ENCODE peak calls at places on chromosome 1, in ten cellular contexts. One of them, this sample, is unnamed.

GRCh38 chr1:27144920-27145661 is 9.8 kb downstream of the SLC9A1 start:
- DNase-seq in left ventricle myocardium inferior: no peak
- DNase-seq in NCI-H2081: no peak
- DNase-seq in lung microvascular endothelial cell: no peak
- DNase-seq in dorsolateral prefrontal cortex: no peak
- DNase-seq in T-helper 2 cell: no peak
- DNase-seq in CD4-positive, alpha-beta T cell: no peak
- DNase-seq in astrocyte of the spinal cord: peak
- DNase-seq in central memory CD8-positive, alpha-beta T cell: no peak
- DNase-seq in GM23338: peak
- DNase-seq in this sample: no peak

GRCh38 chr1:13927736-13928135 is 227.7 kb downstream of the PRDM2 start:
- DNase-seq in left ventricle myocardium inferior: no peak
- DNase-seq in GM23338: no peak
- DNase-seq in CD4-positive, alpha-beta T cell: no peak
- DNase-seq in T-helper 2 cell: no peak
- DNase-seq in astrocyte of the spinal cord: no peak
- DNase-seq in NCI-H2081: no peak
- DNase-seq in dorsolateral prefrontal cortex: no peak
- DNase-seq in central memory CD8-positive, alpha-beta T cell: no peak
- DNase-seq in lung microvascular endothelial cell: no peak
- DNase-seq in this sample: no peak

GRCh38 chr1:155181371-155182051 is 7.9 kb downstream of the TRIM46 start:
- DNase-seq in lung microvascular endothelial cell: no peak
- DNase-seq in T-helper 2 cell: no peak
- DNase-seq in dorsolateral prefrontal cortex: no peak
- DNase-seq in astrocyte of the spinal cord: no peak
- DNase-seq in NCI-H2081: no peak
- DNase-seq in central memory CD8-positive, alpha-beta T cell: no peak
- DNase-seq in GM23338: no peak
- DNase-seq in CD4-positive, alpha-beta T cell: no peak
- DNase-seq in left ventricle myocardium inferior: no peak
- DNase-seq in this sample: no peak

GRCh38 chr1:248924696-248925532 is 18.9 kb downstream of the PGBD2 start:
- DNase-seq in left ventricle myocardium inferior: no peak
- DNase-seq in NCI-H2081: peak
- DNase-seq in GM23338: peak
- DNase-seq in astrocyte of the spinal cord: peak
- DNase-seq in T-helper 2 cell: no peak
- DNase-seq in central memory CD8-positive, alpha-beta T cell: peak
- DNase-seq in CD4-positive, alpha-beta T cell: peak
- DNase-seq in lung microvascular endothelial cell: peak
- DNase-seq in dorsolateral prefrontal cortex: no peak
- DNase-seq in this sample: peak

GRCh38 chr1:37549341-37549740 is 4.8 kb downstream of the SNIP1 start:
- DNase-seq in GM23338: no peak
- DNase-seq in dorsolateral prefrontal cortex: no peak
- DNase-seq in T-helper 2 cell: no peak
- DNase-seq in astrocyte of the spinal cord: no peak
- DNase-seq in lung microvascular endothelial cell: no peak
- DNase-seq in CD4-positive, alpha-beta T cell: no peak
- DNase-seq in NCI-H2081: no peak
- DNase-seq in central memory CD8-positive, alpha-beta T cell: no peak
- DNase-seq in left ventricle myocardium inferior: no peak
- DNase-seq in this sample: no peak

GRCh38 chr1:154334647-154335350 is 9.5 kb downstream of the ATP8B2 start:
- DNase-seq in central memory CD8-positive, alpha-beta T cell: peak
- DNase-seq in astrocyte of the spinal cord: peak
- DNase-seq in CD4-positive, alpha-beta T cell: peak
- DNase-seq in lung microvascular endothelial cell: peak
- DNase-seq in NCI-H2081: peak
- DNase-seq in GM23338: peak
- DNase-seq in left ventricle myocardium inferior: peak
- DNase-seq in T-helper 2 cell: peak
- DNase-seq in dorsolateral prefrontal cortex: peak
- DNase-seq in this sample: peak

GRCh38 chr1:74729741-74730478 is 2.9 kb downstream of the CRYZ start:
- DNase-seq in dorsolateral prefrontal cortex: no peak
- DNase-seq in GM23338: no peak
- DNase-seq in left ventricle myocardium inferior: no peak
- DNase-seq in T-helper 2 cell: no peak
- DNase-seq in CD4-positive, alpha-beta T cell: no peak
- DNase-seq in lung microvascular endothelial cell: peak
- DNase-seq in central memory CD8-positive, alpha-beta T cell: no peak
- DNase-seq in astrocyte of the spinal cord: peak
- DNase-seq in NCI-H2081: no peak
- DNase-seq in this sample: no peak

GRCh38 chr1:203379831-203380230 is 28.9 kb upstream of the FMOD start:
- DNase-seq in CD4-positive, alpha-beta T cell: no peak
- DNase-seq in NCI-H2081: no peak
- DNase-seq in left ventricle myocardium inferior: no peak
- DNase-seq in lung microvascular endothelial cell: no peak
- DNase-seq in central memory CD8-positive, alpha-beta T cell: no peak
- DNase-seq in T-helper 2 cell: no peak
- DNase-seq in dorsolateral prefrontal cortex: no peak
- DNase-seq in astrocyte of the spinal cord: no peak
- DNase-seq in GM23338: no peak
- DNase-seq in this sample: no peak

GRCh38 chr1:226643167-226643566 is 94.6 kb downstream of the STUM start:
- DNase-seq in GM23338: no peak
- DNase-seq in NCI-H2081: no peak
- DNase-seq in CD4-positive, alpha-beta T cell: peak
- DNase-seq in left ventricle myocardium inferior: peak
- DNase-seq in astrocyte of the spinal cord: peak
- DNase-seq in T-helper 2 cell: no peak
- DNase-seq in lung microvascular endothelial cell: no peak
- DNase-seq in dorsolateral prefrontal cortex: peak
- DNase-seq in central memory CD8-positive, alpha-beta T cell: no peak
- DNase-seq in this sample: no peak

GRCh38 chr1:30008998-30009657 is 714.3 kb downstream of the MATN1 start:
- DNase-seq in central memory CD8-positive, alpha-beta T cell: no peak
- DNase-seq in T-helper 2 cell: no peak
- DNase-seq in GM23338: peak
- DNase-seq in lung microvascular endothelial cell: peak
- DNase-seq in dorsolateral prefrontal cortex: no peak
- DNase-seq in CD4-positive, alpha-beta T cell: no peak
- DNase-seq in NCI-H2081: no peak
- DNase-seq in astrocyte of the spinal cord: no peak
- DNase-seq in left ventricle myocardium inferior: no peak
- DNase-seq in this sample: no peak

GRCh38 chr1:228744918-228745317 is 9.6 kb downstream of the RHOU start:
- DNase-seq in left ventricle myocardium inferior: no peak
- DNase-seq in dorsolateral prefrontal cortex: no peak
- DNase-seq in central memory CD8-positive, alpha-beta T cell: no peak
- DNase-seq in NCI-H2081: no peak
- DNase-seq in T-helper 2 cell: no peak
- DNase-seq in astrocyte of the spinal cord: no peak
- DNase-seq in GM23338: no peak
- DNase-seq in lung microvascular endothelial cell: no peak
- DNase-seq in CD4-positive, alpha-beta T cell: no peak
- DNase-seq in this sample: no peak

GRCh38 chr1:16226495-16227179 is 10.3 kb downstream of the CPLANE2 start:
- DNase-seq in lung microvascular endothelial cell: no peak
- DNase-seq in astrocyte of the spinal cord: no peak
- DNase-seq in GM23338: peak
- DNase-seq in CD4-positive, alpha-beta T cell: no peak
- DNase-seq in NCI-H2081: no peak
- DNase-seq in dorsolateral prefrontal cortex: no peak
- DNase-seq in left ventricle myocardium inferior: peak
- DNase-seq in central memory CD8-positive, alpha-beta T cell: no peak
- DNase-seq in T-helper 2 cell: no peak
- DNase-seq in this sample: no peak

GRCh38 chr1:99598738-99599411 is 47.0 kb upstream of the PALMD start:
- DNase-seq in lung microvascular endothelial cell: peak
- DNase-seq in dorsolateral prefrontal cortex: no peak
- DNase-seq in GM23338: no peak
- DNase-seq in NCI-H2081: no peak
- DNase-seq in left ventricle myocardium inferior: peak
- DNase-seq in central memory CD8-positive, alpha-beta T cell: no peak
- DNase-seq in T-helper 2 cell: no peak
- DNase-seq in astrocyte of the spinal cord: no peak
- DNase-seq in CD4-positive, alpha-beta T cell: no peak
- DNase-seq in this sample: no peak

GRCh38 chr1:59752556-59753412 is 62.0 kb upstream of the HOOK1 start:
- DNase-seq in lung microvascular endothelial cell: no peak
- DNase-seq in central memory CD8-positive, alpha-beta T cell: no peak
- DNase-seq in dorsolateral prefrontal cortex: no peak
- DNase-seq in NCI-H2081: no peak
- DNase-seq in left ventricle myocardium inferior: no peak
- DNase-seq in T-helper 2 cell: no peak
- DNase-seq in GM23338: no peak
- DNase-seq in astrocyte of the spinal cord: no peak
- DNase-seq in CD4-positive, alpha-beta T cell: no peak
- DNase-seq in this sample: no peak

GRCh38 chr1:168246506-168246905 is 20.7 kb downstream of the SFT2D2 start:
- DNase-seq in NCI-H2081: no peak
- DNase-seq in central memory CD8-positive, alpha-beta T cell: no peak
- DNase-seq in dorsolateral prefrontal cortex: no peak
- DNase-seq in left ventricle myocardium inferior: no peak
- DNase-seq in lung microvascular endothelial cell: no peak
- DNase-seq in astrocyte of the spinal cord: no peak
- DNase-seq in GM23338: no peak
- DNase-seq in CD4-positive, alpha-beta T cell: no peak
- DNase-seq in T-helper 2 cell: no peak
- DNase-seq in this sample: no peak

GRCh38 chr1:26946270-26946669 is 14.0 kb downstream of the KDF1 start:
- DNase-seq in central memory CD8-positive, alpha-beta T cell: no peak
- DNase-seq in CD4-positive, alpha-beta T cell: no peak
- DNase-seq in NCI-H2081: no peak
- DNase-seq in T-helper 2 cell: no peak
- DNase-seq in lung microvascular endothelial cell: no peak
- DNase-seq in left ventricle myocardium inferior: no peak
- DNase-seq in GM23338: no peak
- DNase-seq in dorsolateral prefrontal cortex: no peak
- DNase-seq in astrocyte of the spinal cord: no peak
- DNase-seq in this sample: no peak

GRCh38 chr1:33228935-33229487 is 27.3 kb upstream of the ZNF362 start:
- DNase-seq in CD4-positive, alpha-beta T cell: no peak
- DNase-seq in T-helper 2 cell: no peak
- DNase-seq in astrocyte of the spinal cord: peak
- DNase-seq in lung microvascular endothelial cell: peak
- DNase-seq in NCI-H2081: no peak
- DNase-seq in GM23338: no peak
- DNase-seq in left ventricle myocardium inferior: no peak
- DNase-seq in central memory CD8-positive, alpha-beta T cell: no peak
- DNase-seq in dorsolateral prefrontal cortex: no peak
- DNase-seq in this sample: no peak

GRCh38 chr1:245310605-245311531 is 156.1 kb downstream of the KIF26B start:
- DNase-seq in NCI-H2081: peak
- DNase-seq in lung microvascular endothelial cell: no peak
- DNase-seq in left ventricle myocardium inferior: no peak
- DNase-seq in central memory CD8-positive, alpha-beta T cell: no peak
- DNase-seq in CD4-positive, alpha-beta T cell: no peak
- DNase-seq in GM23338: peak
- DNase-seq in T-helper 2 cell: no peak
- DNase-seq in dorsolateral prefrontal cortex: no peak
- DNase-seq in astrocyte of the spinal cord: no peak
- DNase-seq in this sample: no peak

GRCh38 chr1:236854602-236854978 is 59.5 kb downstream of the MTR start:
- DNase-seq in T-helper 2 cell: no peak
- DNase-seq in astrocyte of the spinal cord: peak
- DNase-seq in central memory CD8-positive, alpha-beta T cell: no peak
- DNase-seq in left ventricle myocardium inferior: no peak
- DNase-seq in CD4-positive, alpha-beta T cell: no peak
- DNase-seq in GM23338: no peak
- DNase-seq in NCI-H2081: no peak
- DNase-seq in lung microvascular endothelial cell: no peak
- DNase-seq in dorsolateral prefrontal cortex: no peak
- DNase-seq in this sample: no peak

GRCh38 chr1:219778793-219779369 is 149.5 kb downstream of the SLC30A10 start:
- DNase-seq in NCI-H2081: no peak
- DNase-seq in astrocyte of the spinal cord: no peak
- DNase-seq in central memory CD8-positive, alpha-beta T cell: no peak
- DNase-seq in T-helper 2 cell: no peak
- DNase-seq in GM23338: no peak
- DNase-seq in dorsolateral prefrontal cortex: no peak
- DNase-seq in left ventricle myocardium inferior: no peak
- DNase-seq in lung microvascular endothelial cell: no peak
- DNase-seq in CD4-positive, alpha-beta T cell: no peak
- DNase-seq in this sample: no peak

This sample was measured in pulmonary artery endothelial cell.